ENCODE peak calls at places on chromosomes 11 and 22, in ten cellular contexts. G is activated naive CD4-positive, alpha-beta T cell treated with anti-CD3 and anti-CD28 coated beads, Interleukin-2, amount 50 U/mL, for 72 hours; T is posterior cingulate gyrus; R is non-pigmented ciliary epithelial cell; V is substantia nigra; J is right atrium auricular region; S is tibial nerve; Q is stimulated activated CD4-positive, alpha-beta T cell treated with anti-CD3 and anti-CD28 coated beads, Interleukin-4, amount 100 ng/mL, for 48 hours; U is neuronal stem cell; P is ELR. D is an unnamed sample.

GRCh38 chr11:106668147-106668546 is 350.1 kb downstream of the GUCY1A2 start:
- DNase-seq in G (no peak), T (no peak), R (peak), V (no peak), J (no peak), S (no peak), Q (no peak), U (no peak), P (peak), D (no peak)

GRCh38 chr22:18035740-18036139 is 11.4 kb upstream of the MICAL3 start:
- DNase-seq in G (no peak), T (no peak), R (no peak), V (no peak), J (no peak), S (no peak), Q (no peak), U (no peak), P (no peak), D (no peak)

GRCh38 chr11:107218123-107219084 is 200.1 kb upstream of the GUCY1A2 start:
- DNase-seq in G (no peak), T (no peak), R (no peak), V (no peak), J (no peak), S (no peak), Q (no peak), U (no peak), P (no peak), D (no peak)

GRCh38 chr22:37990862-37991261 is 6.5 kb upstream of the SOX10 start:
- DNase-seq in G (no peak), T (no peak), R (no peak), V (no peak), J (no peak), S (no peak), Q (no peak), U (no peak), P (no peak), D (no peak)

GRCh38 chr22:20645954-20646353 is 128.0 kb upstream of the SERPIND1 start:
- DNase-seq in G (no peak), T (no peak), R (no peak), V (no peak), J (no peak), S (no peak), Q (no peak), U (no peak), P (no peak), D (no peak)

GRCh38 chr11:131572423-131572822 is 202.0 kb downstream of the NTM start:
- DNase-seq in G (no peak), T (no peak), R (no peak), V (no peak), J (no peak), S (no peak), Q (no peak), U (no peak), P (no peak), D (no peak)

GRCh38 chr11:2740275-2740940 is 40.6 kb upstream of the KCNQ1OT1 start:
- DNase-seq in G (no peak), T (no peak), R (no peak), V (no peak), J (no peak), S (no peak), Q (no peak), U (no peak), P (no peak), D (no peak)

GRCh38 chr22:27881404-27881803 is 37.7 kb downstream of the PITPNB start:
- DNase-seq in G (no peak), T (peak), R (no peak), V (peak), J (no peak), S (peak), Q (no peak), U (no peak), P (no peak), D (peak)

GRCh38 chr11:126607374-126607773 is 251.9 kb downstream of the ST3GAL4 start:
- DNase-seq in G (peak), T (peak), R (no peak), V (no peak), J (peak), S (peak), Q (peak), U (peak), P (peak), D (peak)

GRCh38 chr11:69167916-69168691 is 12.4 kb downstream of the SMIM38 start:
- DNase-seq in G (no peak), T (no peak), R (no peak), V (no peak), J (no peak), S (no peak), Q (no peak), U (no peak), P (peak), D (no peak)

GRCh38 chr11:68770781-68771180 is 19.5 kb upstream of the TESMIN start:
- DNase-seq in G (no peak), T (no peak), R (no peak), V (no peak), J (no peak), S (no peak), Q (no peak), U (no peak), P (no peak), D (no peak)

GRCh38 chr11:64846998-64847666 is 2.7 kb upstream of the CDC42BPG start:
- DNase-seq in G (peak), T (peak), R (no peak), V (no peak), J (peak), S (peak), Q (peak), U (peak), P (peak), D (peak)

GRCh38 chr11:14314127-14314526 is 44.9 kb downstream of the RRAS2 start:
- DNase-seq in G (no peak), T (no peak), R (no peak), V (no peak), J (no peak), S (no peak), Q (no peak), U (no peak), P (no peak), D (no peak)

GRCh38 chr11:9780929-9781328 is 117.1 kb downstream of the SWAP70 start:
- DNase-seq in G (no peak), T (no peak), R (no peak), V (no peak), J (no peak), S (no peak), Q (no peak), U (no peak), P (no peak), D (no peak)

GRCh38 chr22:37174964-37175363 is 13.1 kb downstream of the C1QTNF6 start:
- DNase-seq in G (no peak), T (no peak), R (no peak), V (no peak), J (no peak), S (no peak), Q (no peak), U (no peak), P (no peak), D (no peak)

GRCh38 chr11:106961518-106961917 is 56.8 kb downstream of the GUCY1A2 start:
- DNase-seq in G (no peak), T (no peak), R (peak), V (no peak), J (no peak), S (no peak), Q (no peak), U (no peak), P (peak), D (no peak)

GRCh38 chr11:116693206-116694016 is 79.4 kb downstream of the BUD13 start:
- DNase-seq in G (no peak), T (no peak), R (no peak), V (no peak), J (peak), S (no peak), Q (no peak), U (no peak), P (no peak), D (no peak)

GRCh38 chr11:106391771-106392412 is 314.4 kb downstream of the AASDHPPT start:
- DNase-seq in G (no peak), T (no peak), R (no peak), V (no peak), J (no peak), S (no peak), Q (no peak), U (no peak), P (peak), D (no peak)

GRCh38 chr11:126978911-126979310 is 21.7 kb downstream of the KIRREL3 start:
- DNase-seq in G (no peak), T (no peak), R (no peak), V (no peak), J (no peak), S (no peak), Q (no peak), U (no peak), P (no peak), D (no peak)

GRCh38 chr11:19117760-19118097 is 761 bp downstream of the ZDHHC13 start:
- DNase-seq in G (no peak), T (no peak), R (no peak), V (no peak), J (no peak), S (no peak), Q (no peak), U (no peak), P (no peak), D (no peak)

GRCh38 chr11:111736621-111737055 is 29.6 kb downstream of the PPP2R1B start:
- DNase-seq in G (no peak), T (peak), R (no peak), V (no peak), J (no peak), S (no peak), Q (no peak), U (no peak), P (no peak), D (no peak)

GRCh38 chr11:116416852-116417251 is 355.9 kb downstream of the BUD13 start:
- DNase-seq in G (no peak), T (no peak), R (no peak), V (no peak), J (no peak), S (no peak), Q (no peak), U (no peak), P (no peak), D (no peak)

GRCh38 chr11:60872952-60873524 is 5.7 kb downstream of the ZP1 start:
- DNase-seq in G (no peak), T (no peak), R (peak), V (no peak), J (no peak), S (no peak), Q (no peak), U (no peak), P (peak), D (no peak)

GRCh38 chr11:104618949-104619348 is 279.3 kb downstream of the CASP12 start:
- DNase-seq in G (no peak), T (no peak), R (no peak), V (no peak), J (no peak), S (no peak), Q (no peak), U (no peak), P (no peak), D (no peak)

GRCh38 chr11:126654886-126655806 is 299.7 kb downstream of the ST3GAL4 start:
- DNase-seq in G (no peak), T (no peak), R (no peak), V (no peak), J (no peak), S (no peak), Q (no peak), U (no peak), P (no peak), D (peak)

GRCh38 chr11:15707971-15708370 is 593.2 kb downstream of the INSC start:
- DNase-seq in G (no peak), T (no peak), R (no peak), V (no peak), J (no peak), S (peak), Q (no peak), U (no peak), P (peak), D (no peak)

GRCh38 chr22:30017824-30018223 is 62.4 kb upstream of the HORMAD2 start:
- DNase-seq in G (no peak), T (no peak), R (no peak), V (no peak), J (no peak), S (no peak), Q (no peak), U (no peak), P (no peak), D (no peak)